ENCODE peak calls at places on chromosomes 4 and X, in nine cellular contexts. M is nephron progenitor cell; P is fibroblast of pulmonary artery; S is RCC 7860; B is naive thymus-derived CD4-positive, alpha-beta T cell; H is IMR-90; X is spleen; U is Right ventricle myocardium superior; T is progenitor cell of endocrine pancreas. A is an unnamed sample.

GRCh38 chr4:180947421-180947820 is 1295.8 kb upstream of the TENM3 start:
- DNase-seq in B (no peak), T (no peak), M (no peak), S (peak), X (no peak), U (no peak), H (peak), P (peak), A (no peak)

GRCh38 chr4:87179751-87180150 is 40.7 kb downstream of the KLHL8 start:
- DNase-seq in X (no peak), T (no peak), H (peak), U (no peak), B (no peak), P (no peak), M (no peak), S (no peak), A (no peak)

GRCh38 chrX:12988797-12989196 is 13.9 kb downstream of the TMSB4X start:
- DNase-seq in M (no peak), S (peak), U (no peak), T (no peak), B (no peak), X (no peak), P (peak), H (peak), A (no peak)

GRCh38 chr4:666436-666810 is 7.7 kb downstream of the ATP5ME start:
- DNase-seq in M (no peak), X (peak), B (no peak), P (no peak), S (no peak), H (no peak), T (no peak), U (peak), A (peak)

GRCh38 chr4:71333960-71334951 is 4.6 kb upstream of the SLC4A4 start:
- DNase-seq in M (no peak), P (no peak), T (no peak), B (no peak), X (no peak), U (no peak), H (peak), S (peak), A (no peak)

GRCh38 chrX:12894074-12894691 is 12.2 kb upstream of the TLR8 start:
- DNase-seq in M (peak), H (peak), B (peak), T (no peak), S (no peak), P (peak), U (peak), X (peak), A (no peak)

GRCh38 chr4:21992330-21992729 is 43.8 kb upstream of the KCNIP4 start:
- DNase-seq in S (no peak), T (no peak), X (no peak), U (no peak), M (no peak), B (no peak), P (peak), H (no peak), A (no peak)

GRCh38 chrX:47643926-47644325 is 6.4 kb downstream of the ELK1 start:
- DNase-seq in P (peak), H (peak), B (no peak), X (no peak), S (no peak), U (no peak), M (no peak), T (no peak), A (no peak)

GRCh38 chrX:149938427-149939270 is at the start of gene EOLA2:
- DNase-seq in H (peak), S (peak), B (peak), X (peak), U (peak), M (peak), P (peak), T (peak), A (peak)

GRCh38 chrX:149044471-149044870 is 460.6 kb downstream of the IDS start:
- DNase-seq in M (no peak), X (no peak), H (no peak), B (no peak), U (no peak), T (no peak), S (no peak), P (no peak), A (no peak)

GRCh38 chr4:156999175-156999517 is 27.5 kb upstream of the PDGFC start:
- DNase-seq in X (no peak), S (peak), B (no peak), U (no peak), T (no peak), M (no peak), P (peak), H (peak), A (no peak)

GRCh38 chrX:50941638-50942037 is 31.1 kb downstream of the BMP15 start:
- DNase-seq in S (no peak), U (no peak), T (no peak), B (no peak), X (peak), H (no peak), M (peak), P (no peak), A (no peak)

GRCh38 chr4:41709844-41710481 is 38.6 kb downstream of the PHOX2B start:
- DNase-seq in H (peak), X (no peak), U (no peak), T (no peak), P (peak), M (no peak), B (no peak), S (no peak), A (no peak)

GRCh38 chr4:123547167-123547817 is 150.7 kb downstream of the SPRY1 start:
- DNase-seq in S (no peak), P (no peak), T (peak), X (no peak), B (no peak), H (no peak), M (peak), U (no peak), A (peak)

GRCh38 chr4:163535657-163536056 is 41.2 kb downstream of the TMA16 start:
- DNase-seq in P (no peak), H (no peak), U (no peak), X (no peak), T (no peak), S (no peak), M (no peak), B (no peak), A (no peak)

GRCh38 chr4:76677571-76678326 is 220.2 kb downstream of the SOWAHB start:
- DNase-seq in P (no peak), M (no peak), H (no peak), T (no peak), B (no peak), X (no peak), U (no peak), S (no peak), A (no peak)

GRCh38 chrX:134679226-134679625 is 21.0 kb upstream of the PLAC1 start:
- DNase-seq in T (no peak), P (no peak), B (no peak), M (no peak), S (no peak), U (no peak), H (peak), X (no peak), A (no peak)

GRCh38 chr4:126956192-126956897 is 676.4 kb upstream of the INTU start:
- DNase-seq in U (no peak), T (no peak), X (no peak), H (no peak), M (no peak), S (no peak), P (no peak), B (no peak), A (peak)

GRCh38 chr4:188218392-188218791 is 79.2 kb downstream of the TRIML1 start:
- DNase-seq in U (no peak), H (no peak), T (no peak), S (no peak), B (no peak), P (no peak), M (peak), X (no peak), A (no peak)

GRCh38 chr4:85787133-85787532 is 312.2 kb downstream of the ARHGAP24 start:
- DNase-seq in X (no peak), B (no peak), U (no peak), P (peak), M (no peak), T (no peak), H (peak), S (no peak), A (no peak)